ENCODE peak calls at places on chromosomes 11 and 22, in ten cellular contexts. F is tibial nerve, D is OCI-LY7, G is neural progenitor cell, S is astrocyte of the cerebellum, N is GM12865, C is type B pancreatic cell, V is heart right ventricle, E is AG04450, U is colonic mucosa. Q is an unnamed sample.

GRCh38 chr22:36435516-36436415 is 45.7 kb downstream of the TXN2 start:
- DNase-seq in U (peak; percentile 88), N (peak; percentile 71), F (no peak), S (no peak), C (no peak), D (no peak), E (no peak), G (peak; percentile 72), V (no peak), Q (no peak)

GRCh38 chr22:22463855-22464540 is 44.5 kb downstream of the ZNF280B start:
- DNase-seq in E (peak; percentile 34), D (peak; percentile 84), F (peak; percentile 23), C (no peak), G (peak; percentile 88), V (peak; percentile 51), U (peak; percentile 64), S (peak; percentile 35), N (peak; percentile 57), Q (no peak)

GRCh38 chr11:9017773-9018172 is 14.0 kb upstream of the NRIP3 start:
- DNase-seq in F (no peak), S (no peak), D (no peak), N (no peak), E (no peak), C (no peak), U (peak; percentile 50), V (peak; percentile 66), G (no peak), Q (no peak)

GRCh38 chr22:25488244-25489020 is 76.0 kb upstream of the GRK3 start:
- DNase-seq in U (peak; percentile 43), N (no peak), V (peak; percentile 71), F (peak; percentile 17), G (no peak), D (no peak), C (no peak), E (no peak), S (peak; percentile 75), Q (no peak)

GRCh38 chr22:38572065-38572464 is 2.1 kb upstream of the DMC1 start:
- DNase-seq in C (no peak), F (no peak), S (peak; percentile 41), U (peak; percentile 36), G (peak; percentile 69), D (peak; percentile 66), V (peak; percentile 41), N (peak; percentile 49), E (no peak), Q (no peak)

GRCh38 chr11:129658558-129658882 is 157.1 kb upstream of the TMEM45B start:
- DNase-seq in V (no peak), N (no peak), S (no peak), C (no peak), F (no peak), D (no peak), U (no peak), G (peak; percentile 25), E (no peak), Q (no peak)

GRCh38 chr11:84800755-84801346 is 826.3 kb downstream of the DLG2 start:
- DNase-seq in E (peak; percentile 15), C (no peak), G (peak; percentile 51), F (no peak), S (peak; percentile 39), V (no peak), D (no peak), U (no peak), N (no peak), Q (no peak)

GRCh38 chr11:96088914-96089313 is 165.0 kb upstream of the MTMR2 start:
- DNase-seq in U (no peak), C (no peak), F (no peak), S (no peak), N (no peak), G (no peak), V (no peak), E (no peak), D (no peak), Q (no peak)

GRCh38 chr11:123308077-123308476 is 113.0 kb upstream of the CLMP start:
- DNase-seq in G (no peak), U (no peak), N (peak; percentile 38), V (peak; percentile 13), E (no peak), F (no peak), D (no peak), C (no peak), S (peak; percentile 42), Q (peak; percentile 76)

GRCh38 chr11:14288189-14288935 is 70.6 kb downstream of the RRAS2 start:
- DNase-seq in G (no peak), D (no peak), E (peak; percentile 74), N (no peak), S (peak; percentile 68), C (no peak), V (no peak), U (no peak), F (no peak), Q (peak; percentile 74)

GRCh38 chr11:14290422-14290821 is 68.6 kb downstream of the RRAS2 start:
- DNase-seq in D (no peak), F (no peak), U (no peak), G (peak; percentile 52), N (no peak), S (no peak), E (no peak), C (no peak), V (no peak), Q (no peak)
- TF ChIP-seq CTCF in D (no peak), F (no peak), U (no peak), G (peak; percentile 23), N (no peak), S (no peak), E (no peak), C (peak; percentile 45), V (no peak), Q (no peak)

DNA sequence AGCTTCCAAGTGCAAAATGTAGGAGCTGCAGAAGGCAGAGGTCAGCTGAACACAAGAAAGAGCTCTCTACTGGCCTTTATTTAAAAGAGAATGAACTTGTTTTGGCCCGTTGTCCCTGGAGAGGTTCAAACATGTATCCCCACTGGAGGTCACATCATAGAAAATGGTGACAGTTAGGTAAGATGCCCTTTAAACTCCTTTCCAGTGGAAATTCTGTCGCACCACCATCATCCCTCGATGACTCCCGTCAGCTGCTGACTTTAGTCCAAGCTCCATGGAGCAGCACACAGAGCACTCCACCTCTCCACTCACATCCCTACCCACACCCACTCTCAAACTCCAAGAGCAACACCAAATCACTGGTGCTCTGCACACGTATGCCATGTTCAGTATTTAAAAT is 15.2 kb upstream of the P4HA3 start:
- DNase-seq in D (no peak), F (no peak), C (no peak), V (peak; percentile 8), G (no peak), E (no peak), U (no peak), S (no peak), N (no peak), Q (no peak)
- TF ChIP-seq CTCF in D (no peak), F (no peak), C (no peak), V (no peak), G (no peak), E (no peak), U (no peak), S (no peak), N (no peak), Q (no peak)

DNA sequence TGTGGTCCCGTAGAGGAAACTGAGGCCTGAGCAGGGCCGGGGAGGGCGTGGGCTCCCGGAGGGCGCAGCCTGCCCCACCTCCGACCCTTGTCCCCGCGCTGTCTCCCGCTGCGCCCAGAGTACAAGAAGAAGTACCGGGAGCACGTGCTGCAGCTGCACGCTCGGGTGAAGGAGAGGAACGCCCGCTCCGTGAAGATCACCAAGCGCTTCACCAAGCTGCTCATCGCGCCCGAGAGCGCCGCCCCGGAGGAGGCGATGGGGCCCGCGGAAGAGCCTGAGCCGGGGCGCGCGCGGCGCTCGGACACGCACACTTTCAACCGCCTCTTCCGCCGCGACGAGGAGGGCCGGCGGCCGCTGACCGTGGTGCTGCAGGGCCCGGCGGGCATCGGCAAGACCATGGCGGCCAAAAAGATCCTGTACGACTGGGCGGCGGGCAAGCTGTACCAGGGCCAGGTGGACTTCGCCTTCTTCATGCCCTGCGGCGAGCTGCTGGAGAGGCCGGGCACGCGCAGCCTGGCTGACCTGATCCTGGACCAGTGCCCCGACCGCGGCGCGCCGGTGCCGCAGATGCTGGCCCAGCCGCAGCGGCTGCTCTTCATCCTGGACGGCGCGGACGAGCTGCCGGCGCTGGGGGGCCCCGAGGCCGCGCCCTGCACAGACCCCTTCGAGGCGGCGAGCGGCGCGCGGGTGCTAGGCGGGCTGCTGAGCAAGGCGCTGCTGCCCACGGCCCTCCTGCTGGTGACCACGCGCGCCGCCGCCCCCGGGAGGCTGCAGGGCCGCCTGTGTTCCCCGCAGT is 2.0 kb downstream of the NLRP6 start:
- DNase-seq in G (no peak), F (no peak), E (no peak), D (no peak), U (peak; percentile 57), N (no peak), C (peak; percentile 65), V (peak; percentile 5), S (no peak), Q (no peak)
- TF ChIP-seq CTCF in G (no peak), F (no peak), E (no peak), D (no peak), U (no peak), N (no peak), C (no peak), V (no peak), S (no peak), Q (no peak)

GRCh38 chr11:65833297-65834030 is at the start of gene SNX32:
- DNase-seq in V (peak; percentile 95), S (peak; percentile 80), N (peak; percentile 92), F (peak; percentile 93), G (peak; percentile 97), U (peak; percentile 97), E (peak; percentile 78), C (peak; percentile 96), D (no peak), Q (peak; percentile 27)
- TF ChIP-seq CTCF in V (no peak), S (no peak), N (no peak), F (no peak), G (no peak), U (no peak), E (no peak), C (no peak), D (no peak), Q (no peak)